ENCODE peak calls at places on chromosomes 11 and 22, in ten cellular contexts. One of them, this sample, is unnamed.

GRCh38 chr11:114083256-114084252 is 24.0 kb downstream of the ZBTB16 start:
- DNase-seq in MM.1S: no peak
- DNase-seq in Karpas-422: no peak
- DNase-seq in fibroblast of lung: no peak
- DNase-seq in neuronal stem cell: no peak
- DNase-seq in GM23248: no peak
- DNase-seq in mesendoderm: no peak
- DNase-seq in H9: no peak
- DNase-seq in endodermal cell: no peak
- DNase-seq in IMR-90: no peak
- DNase-seq in this sample: no peak

GRCh38 chr11:17714356-17714854 is 5.0 kb upstream of the MYOD1 start:
- DNase-seq in MM.1S: no peak
- DNase-seq in Karpas-422: no peak
- DNase-seq in fibroblast of lung: no peak
- DNase-seq in neuronal stem cell: no peak
- DNase-seq in GM23248: no peak
- DNase-seq in mesendoderm: no peak
- DNase-seq in H9: no peak
- DNase-seq in endodermal cell: peak
- DNase-seq in IMR-90: no peak
- DNase-seq in this sample: no peak

GRCh38 chr22:48181168-48181955 is 1418.9 kb downstream of the TBC1D22A start:
- DNase-seq in MM.1S: no peak
- DNase-seq in Karpas-422: no peak
- DNase-seq in fibroblast of lung: no peak
- DNase-seq in neuronal stem cell: no peak
- DNase-seq in GM23248: no peak
- DNase-seq in mesendoderm: no peak
- DNase-seq in H9: peak
- DNase-seq in endodermal cell: no peak
- DNase-seq in IMR-90: no peak
- DNase-seq in this sample: no peak

GRCh38 chr22:36359172-36359973 is 28.4 kb downstream of the MYH9 start:
- DNase-seq in MM.1S: no peak
- DNase-seq in Karpas-422: peak
- DNase-seq in fibroblast of lung: no peak
- DNase-seq in neuronal stem cell: no peak
- DNase-seq in GM23248: no peak
- DNase-seq in mesendoderm: no peak
- DNase-seq in H9: no peak
- DNase-seq in endodermal cell: no peak
- DNase-seq in IMR-90: no peak
- DNase-seq in this sample: no peak

GRCh38 chr22:22431271-22432220 is 77.0 kb downstream of the ZNF280B start:
- DNase-seq in MM.1S: peak
- DNase-seq in Karpas-422: peak
- DNase-seq in fibroblast of lung: peak
- DNase-seq in neuronal stem cell: peak
- DNase-seq in GM23248: peak
- DNase-seq in mesendoderm: peak
- DNase-seq in H9: peak
- DNase-seq in endodermal cell: peak
- DNase-seq in IMR-90: peak
- DNase-seq in this sample: no peak

GRCh38 chr11:2290351-2290841 is 11.3 kb downstream of the C11orf21 start:
- DNase-seq in MM.1S: no peak
- DNase-seq in Karpas-422: no peak
- DNase-seq in fibroblast of lung: no peak
- DNase-seq in neuronal stem cell: no peak
- DNase-seq in GM23248: no peak
- DNase-seq in mesendoderm: no peak
- DNase-seq in H9: peak
- DNase-seq in endodermal cell: peak
- DNase-seq in IMR-90: no peak
- DNase-seq in this sample: peak

GRCh38 chr11:78652866-78653265 is 78.2 kb upstream of the NARS2 start:
- DNase-seq in MM.1S: no peak
- DNase-seq in Karpas-422: no peak
- DNase-seq in fibroblast of lung: no peak
- DNase-seq in neuronal stem cell: no peak
- DNase-seq in GM23248: no peak
- DNase-seq in mesendoderm: no peak
- DNase-seq in H9: no peak
- DNase-seq in endodermal cell: peak
- DNase-seq in IMR-90: no peak
- DNase-seq in this sample: no peak

GRCh38 chr11:106495046-106495445 is 417.6 kb downstream of the AASDHPPT start:
- DNase-seq in MM.1S: no peak
- DNase-seq in Karpas-422: no peak
- DNase-seq in fibroblast of lung: peak
- DNase-seq in neuronal stem cell: no peak
- DNase-seq in GM23248: peak
- DNase-seq in mesendoderm: no peak
- DNase-seq in H9: no peak
- DNase-seq in endodermal cell: no peak
- DNase-seq in IMR-90: peak
- DNase-seq in this sample: no peak

GRCh38 chr11:38019072-38019775 is 1421.2 kb upstream of the RAG2 start:
- DNase-seq in MM.1S: no peak
- DNase-seq in Karpas-422: no peak
- DNase-seq in fibroblast of lung: no peak
- DNase-seq in neuronal stem cell: no peak
- DNase-seq in GM23248: no peak
- DNase-seq in mesendoderm: peak
- DNase-seq in H9: peak
- DNase-seq in endodermal cell: peak
- DNase-seq in IMR-90: no peak
- DNase-seq in this sample: peak

GRCh38 chr22:46774456-46775363 is 12.3 kb downstream of the TBC1D22A start:
- DNase-seq in MM.1S: no peak
- DNase-seq in Karpas-422: peak
- DNase-seq in fibroblast of lung: no peak
- DNase-seq in neuronal stem cell: no peak
- DNase-seq in GM23248: no peak
- DNase-seq in mesendoderm: no peak
- DNase-seq in H9: no peak
- DNase-seq in endodermal cell: no peak
- DNase-seq in IMR-90: no peak
- DNase-seq in this sample: peak

DNA sequence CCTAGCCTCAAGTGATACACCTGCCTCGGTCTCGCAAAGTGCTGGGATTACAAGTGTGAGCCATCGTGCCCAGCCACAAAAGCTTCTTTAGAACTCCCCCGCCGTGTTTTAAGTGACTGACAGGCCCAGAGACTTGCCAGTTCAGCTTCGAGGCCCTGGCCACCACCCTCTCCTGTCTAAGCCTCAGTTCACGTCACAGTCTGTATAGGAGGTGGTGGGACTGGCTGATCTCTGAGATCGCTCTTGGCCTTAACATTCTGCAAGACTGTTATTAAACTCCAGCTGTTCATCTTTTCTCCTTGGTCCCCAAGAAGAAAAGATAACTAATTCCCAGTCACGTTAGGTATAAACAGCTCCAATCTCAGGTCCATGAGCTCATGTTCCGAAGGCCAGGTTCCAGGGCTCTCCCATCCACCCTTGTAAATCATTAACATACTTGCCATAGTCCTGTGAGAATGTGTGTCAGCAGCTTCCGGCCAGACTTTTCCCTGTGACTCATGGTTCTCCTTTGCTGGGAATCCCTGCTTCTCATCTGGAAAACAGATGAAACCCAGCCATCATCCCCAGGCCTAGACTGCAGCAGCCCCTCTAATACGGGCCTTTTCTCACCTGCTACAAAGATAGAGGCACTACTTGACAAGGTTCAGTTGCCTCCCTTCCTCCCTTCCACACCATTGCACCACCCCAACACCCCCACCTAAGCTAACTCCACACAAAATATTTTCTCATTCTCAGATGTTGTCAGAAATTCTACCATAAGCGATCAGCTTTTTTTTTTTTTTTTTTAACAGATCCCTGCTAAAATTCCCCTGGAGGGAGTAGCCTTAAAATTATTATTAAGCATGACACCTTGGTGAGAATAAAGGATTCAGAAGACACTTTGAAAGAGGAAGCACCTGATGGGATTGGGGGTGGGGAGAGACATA is 5.6 kb upstream of the KIAA0930 start:
- DNase-seq in MM.1S: no peak
- DNase-seq in Karpas-422: no peak
- DNase-seq in fibroblast of lung: peak
- DNase-seq in neuronal stem cell: no peak
- DNase-seq in GM23248: peak
- DNase-seq in mesendoderm: peak
- DNase-seq in H9: no peak
- DNase-seq in endodermal cell: peak
- DNase-seq in IMR-90: peak
- DNase-seq in this sample: peak
- H3K9ac ChIP-seq in MM.1S: no peak
- H3K9ac ChIP-seq in Karpas-422: no peak
- H3K9ac ChIP-seq in fibroblast of lung: peak
- H3K9ac ChIP-seq in neuronal stem cell: no peak
- H3K9ac ChIP-seq in GM23248: peak
- H3K9ac ChIP-seq in mesendoderm: no peak
- H3K9ac ChIP-seq in H9: no peak
- H3K9ac ChIP-seq in endodermal cell: no peak
- H3K9ac ChIP-seq in IMR-90: no peak
- H3K9ac ChIP-seq in this sample: no peak

GRCh38 chr11:71507102-71507501 is 20.0 kb upstream of the KRTAP5-7 start:
- DNase-seq in MM.1S: no peak
- DNase-seq in Karpas-422: no peak
- DNase-seq in fibroblast of lung: no peak
- DNase-seq in neuronal stem cell: no peak
- DNase-seq in GM23248: no peak
- DNase-seq in mesendoderm: no peak
- DNase-seq in H9: no peak
- DNase-seq in endodermal cell: no peak
- DNase-seq in IMR-90: no peak
- DNase-seq in this sample: no peak
- H3K27ac ChIP-seq in MM.1S: no peak
- H3K27ac ChIP-seq in Karpas-422: no peak
- H3K27ac ChIP-seq in fibroblast of lung: no peak
- H3K27ac ChIP-seq in neuronal stem cell: no peak
- H3K27ac ChIP-seq in GM23248: no peak
- H3K27ac ChIP-seq in mesendoderm: no peak
- H3K27ac ChIP-seq in H9: no peak
- H3K27ac ChIP-seq in endodermal cell: no peak
- H3K27ac ChIP-seq in IMR-90: no peak
- H3K27ac ChIP-seq in this sample: no peak

GRCh38 chr22:42716221-42716620 is 4.4 kb downstream of the A4GALT start:
- DNase-seq in MM.1S: peak
- DNase-seq in Karpas-422: no peak
- DNase-seq in fibroblast of lung: no peak
- DNase-seq in neuronal stem cell: no peak
- DNase-seq in GM23248: no peak
- DNase-seq in mesendoderm: no peak
- DNase-seq in H9: no peak
- DNase-seq in endodermal cell: no peak
- DNase-seq in IMR-90: no peak
- DNase-seq in this sample: no peak

GRCh38 chr22:42719656-42720262 is 911 bp downstream of the A4GALT start:
- DNase-seq in MM.1S: no peak
- DNase-seq in Karpas-422: no peak
- DNase-seq in fibroblast of lung: no peak
- DNase-seq in neuronal stem cell: no peak
- DNase-seq in GM23248: no peak
- DNase-seq in mesendoderm: no peak
- DNase-seq in H9: no peak
- DNase-seq in endodermal cell: peak
- DNase-seq in IMR-90: no peak
- DNase-seq in this sample: peak

GRCh38 chr22:42716649-42717127 is 4.0 kb downstream of the A4GALT start:
- DNase-seq in MM.1S: peak
- DNase-seq in Karpas-422: peak
- DNase-seq in fibroblast of lung: no peak
- DNase-seq in neuronal stem cell: no peak
- DNase-seq in GM23248: no peak
- DNase-seq in mesendoderm: no peak
- DNase-seq in H9: no peak
- DNase-seq in endodermal cell: no peak
- DNase-seq in IMR-90: no peak
- DNase-seq in this sample: no peak

GRCh38 chr22:42719133-42719532 is 1.5 kb downstream of the A4GALT start:
- DNase-seq in MM.1S: no peak
- DNase-seq in Karpas-422: no peak
- DNase-seq in fibroblast of lung: no peak
- DNase-seq in neuronal stem cell: no peak
- DNase-seq in GM23248: peak
- DNase-seq in mesendoderm: no peak
- DNase-seq in H9: no peak
- DNase-seq in endodermal cell: peak
- DNase-seq in IMR-90: no peak
- DNase-seq in this sample: no peak

DNA sequence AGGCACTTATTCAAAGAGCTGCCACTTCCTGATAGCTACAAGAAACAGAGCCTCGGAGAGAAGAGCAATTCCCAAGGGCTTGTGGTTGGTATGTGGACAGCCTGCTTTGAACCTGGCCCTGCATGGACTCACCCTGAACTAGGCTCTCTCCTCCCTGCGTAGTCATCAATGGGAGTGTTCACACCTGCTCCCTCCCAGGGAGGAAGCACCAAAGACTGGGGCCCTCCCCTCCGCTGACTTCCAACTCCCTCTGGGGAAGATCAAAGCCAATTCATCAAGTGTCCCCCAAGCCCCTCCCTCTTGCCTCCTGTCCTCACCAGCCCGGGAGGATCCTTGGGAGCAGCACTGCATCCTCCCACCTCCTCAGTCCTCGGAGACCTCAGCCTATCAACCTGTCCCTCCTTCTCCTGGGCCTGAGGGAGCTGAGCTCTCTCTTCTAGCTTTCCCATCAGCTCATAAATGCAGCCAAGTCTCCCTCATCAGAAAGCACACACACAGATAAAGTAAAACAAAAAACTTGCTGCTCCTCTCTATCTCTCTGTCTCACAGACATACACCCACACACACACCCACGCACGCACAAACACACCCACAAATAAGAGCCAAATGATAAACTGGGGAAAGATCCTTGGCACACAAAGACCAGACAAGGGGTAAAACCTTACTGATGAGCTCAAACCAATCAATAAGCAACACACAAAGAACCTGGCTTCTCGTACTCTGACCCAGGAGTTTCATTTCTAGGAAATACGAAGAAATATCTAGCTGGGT is 3.3 kb downstream of the A4GALT start:
- DNase-seq in MM.1S: peak
- DNase-seq in Karpas-422: no peak
- DNase-seq in fibroblast of lung: no peak
- DNase-seq in neuronal stem cell: no peak
- DNase-seq in GM23248: peak
- DNase-seq in mesendoderm: peak
- DNase-seq in H9: peak
- DNase-seq in endodermal cell: peak
- DNase-seq in IMR-90: no peak
- DNase-seq in this sample: no peak
- H3K9ac ChIP-seq in MM.1S: peak
- H3K9ac ChIP-seq in Karpas-422: no peak
- H3K9ac ChIP-seq in fibroblast of lung: no peak
- H3K9ac ChIP-seq in neuronal stem cell: no peak
- H3K9ac ChIP-seq in GM23248: peak
- H3K9ac ChIP-seq in mesendoderm: no peak
- H3K9ac ChIP-seq in H9: no peak
- H3K9ac ChIP-seq in endodermal cell: no peak
- H3K9ac ChIP-seq in IMR-90: no peak
- H3K9ac ChIP-seq in this sample: peak

GRCh38 chr11:66888282-66888681 is 31.4 kb downstream of the LRFN4 start:
- DNase-seq in MM.1S: no peak
- DNase-seq in Karpas-422: no peak
- DNase-seq in fibroblast of lung: no peak
- DNase-seq in neuronal stem cell: no peak
- DNase-seq in GM23248: no peak
- DNase-seq in mesendoderm: no peak
- DNase-seq in H9: no peak
- DNase-seq in endodermal cell: no peak
- DNase-seq in IMR-90: no peak
- DNase-seq in this sample: no peak
- H3K27ac ChIP-seq in MM.1S: no peak
- H3K27ac ChIP-seq in Karpas-422: no peak
- H3K27ac ChIP-seq in fibroblast of lung: no peak
- H3K27ac ChIP-seq in neuronal stem cell: no peak
- H3K27ac ChIP-seq in GM23248: no peak
- H3K27ac ChIP-seq in mesendoderm: no peak
- H3K27ac ChIP-seq in H9: no peak
- H3K27ac ChIP-seq in endodermal cell: no peak
- H3K27ac ChIP-seq in IMR-90: no peak
- H3K27ac ChIP-seq in this sample: no peak